ENCODE peak calls at places on chromosomes 5 and 9, in five cellular contexts. One of them, this sample, is unnamed.

GRCh38 chr5:151037561-151038291 is 17.3 kb downstream of the GPX3 start:
- DNase-seq in fibroblast of lung: peak; percentile 87
- DNase-seq in adrenal gland: peak; percentile 62
- DNase-seq in aorta: no peak
- DNase-seq in lung: no peak
- DNase-seq in this sample: peak; percentile 79

GRCh38 chr9:113499153-113499875 is 35.8 kb downstream of the RGS3 start:
- DNase-seq in fibroblast of lung: no peak
- DNase-seq in adrenal gland: no peak
- DNase-seq in aorta: no peak
- DNase-seq in lung: no peak
- DNase-seq in this sample: no peak

GRCh38 chr5:140295414-140295813 is 7.5 kb downstream of the PFDN1 start:
- DNase-seq in fibroblast of lung: peak; percentile 96
- DNase-seq in adrenal gland: peak; percentile 42
- DNase-seq in aorta: no peak
- DNase-seq in lung: peak; percentile 77
- DNase-seq in this sample: no peak

GRCh38 chr9:137772281-137772873 is 105.2 kb upstream of the CACNA1B start:
- DNase-seq in fibroblast of lung: no peak
- DNase-seq in adrenal gland: no peak
- DNase-seq in aorta: no peak
- DNase-seq in lung: no peak
- DNase-seq in this sample: no peak

GRCh38 chr5:144142030-144142825 is 28.2 kb downstream of the YIPF5 start:
- DNase-seq in fibroblast of lung: peak; percentile 71
- DNase-seq in adrenal gland: no peak
- DNase-seq in aorta: no peak
- DNase-seq in lung: no peak
- DNase-seq in this sample: no peak

GRCh38 chr5:104412649-104413240 is 850.2 kb upstream of the NUDT12 start:
- DNase-seq in fibroblast of lung: peak; percentile 48
- DNase-seq in adrenal gland: no peak
- DNase-seq in aorta: no peak
- DNase-seq in lung: no peak
- DNase-seq in this sample: no peak

GRCh38 chr5:80125962-80126480 is 90.9 kb downstream of the THBS4 start:
- DNase-seq in fibroblast of lung: peak; percentile 21
- DNase-seq in adrenal gland: no peak
- DNase-seq in aorta: no peak
- DNase-seq in lung: no peak
- DNase-seq in this sample: no peak

GRCh38 chr5:17105744-17106450 is 111.5 kb upstream of the BASP1 start:
- DNase-seq in fibroblast of lung: peak; percentile 76
- DNase-seq in adrenal gland: no peak
- DNase-seq in aorta: no peak
- DNase-seq in lung: no peak
- DNase-seq in this sample: no peak

GRCh38 chr5:109529520-109529919 is 119.7 kb upstream of the PJA2 start:
- DNase-seq in fibroblast of lung: peak; percentile 66
- DNase-seq in adrenal gland: peak; percentile 21
- DNase-seq in aorta: peak; percentile 70
- DNase-seq in lung: no peak
- DNase-seq in this sample: no peak

GRCh38 chr5:96199713-96200183 is 233.3 kb downstream of the PCSK1 start:
- DNase-seq in fibroblast of lung: no peak
- DNase-seq in adrenal gland: no peak
- DNase-seq in aorta: no peak
- DNase-seq in lung: no peak
- DNase-seq in this sample: no peak

GRCh38 chr9:73038613-73039012 is 85.8 kb upstream of the ALDH1A1 start:
- DNase-seq in fibroblast of lung: peak; percentile 94
- DNase-seq in adrenal gland: peak; percentile 16
- DNase-seq in aorta: peak; percentile 54
- DNase-seq in lung: peak; percentile 31
- DNase-seq in this sample: peak; percentile 90

GRCh38 chr5:14063117-14063516 is 80.0 kb upstream of the TRIO start:
- DNase-seq in fibroblast of lung: peak; percentile 12
- DNase-seq in adrenal gland: no peak
- DNase-seq in aorta: no peak
- DNase-seq in lung: no peak
- DNase-seq in this sample: no peak

GRCh38 chr9:14535161-14535930 is 157.9 kb downstream of the ZDHHC21 start:
- DNase-seq in fibroblast of lung: no peak
- DNase-seq in adrenal gland: no peak
- DNase-seq in aorta: no peak
- DNase-seq in lung: no peak
- DNase-seq in this sample: no peak

GRCh38 chr5:11252523-11252922 is 491.5 kb upstream of the DAP start:
- DNase-seq in fibroblast of lung: no peak
- DNase-seq in adrenal gland: no peak
- DNase-seq in aorta: no peak
- DNase-seq in lung: no peak
- DNase-seq in this sample: no peak

GRCh38 chr5:143456952-143457547 is 53.6 kb upstream of the NR3C1 start:
- DNase-seq in fibroblast of lung: peak; percentile 72
- DNase-seq in adrenal gland: no peak
- DNase-seq in aorta: no peak
- DNase-seq in lung: no peak
- DNase-seq in this sample: no peak

GRCh38 chr5:58816181-58816731 is 233.4 kb downstream of the RAB3C start:
- DNase-seq in fibroblast of lung: no peak
- DNase-seq in adrenal gland: no peak
- DNase-seq in aorta: no peak
- DNase-seq in lung: no peak
- DNase-seq in this sample: no peak

GRCh38 chr5:79495311-79495710 is 18.6 kb downstream of the HOMER1 start:
- DNase-seq in fibroblast of lung: peak; percentile 5
- DNase-seq in adrenal gland: no peak
- DNase-seq in aorta: no peak
- DNase-seq in lung: no peak
- DNase-seq in this sample: no peak

GRCh38 chr9:8070779-8071444 is 271.3 kb upstream of the DMAC1 start:
- DNase-seq in fibroblast of lung: no peak
- DNase-seq in adrenal gland: no peak
- DNase-seq in aorta: no peak
- DNase-seq in lung: no peak
- DNase-seq in this sample: no peak
- H3K27ac ChIP-seq in fibroblast of lung: no peak overlapping the region
- H3K27ac ChIP-seq in adrenal gland: no peak overlapping the region
- H3K27ac ChIP-seq in aorta: no peak overlapping the region
- H3K27ac ChIP-seq in lung: no peak overlapping the region
- H3K27ac ChIP-seq in this sample: no peak overlapping the region

DNA sequence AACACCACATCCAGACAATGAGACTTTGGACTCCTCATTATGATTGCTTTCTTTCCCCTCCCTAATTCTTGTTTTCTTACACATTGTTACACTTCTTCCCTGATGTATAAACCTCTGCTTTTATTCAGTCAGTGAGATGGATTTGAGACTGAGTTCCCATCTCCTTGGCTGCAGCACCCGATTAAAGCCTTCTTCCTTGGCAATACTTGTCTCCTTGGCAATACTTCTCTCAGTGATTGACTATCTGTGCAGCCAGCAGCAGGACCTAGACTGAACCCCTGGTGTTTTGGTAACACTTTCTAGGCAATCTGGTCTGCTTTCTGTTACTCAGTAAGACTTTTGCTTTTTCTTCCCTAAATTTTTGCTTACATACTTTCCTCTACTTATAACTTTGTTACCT is 492.8 kb upstream of the SMC2 start:
- DNase-seq in fibroblast of lung: no peak
- DNase-seq in adrenal gland: no peak
- DNase-seq in aorta: no peak
- DNase-seq in lung: no peak
- DNase-seq in this sample: no peak
- H3K9me3 ChIP-seq in fibroblast of lung: no peaks in the 10 kb centered on the region
- H3K9me3 ChIP-seq in adrenal gland: no peaks in the 10 kb centered on the region
- H3K9me3 ChIP-seq in aorta: peaks cover 1% of the 10 kb centered on the region
- H3K9me3 ChIP-seq in lung: no peaks in the 10 kb centered on the region
- H3K9me3 ChIP-seq in this sample: no peaks in the 10 kb centered on the region

DNA sequence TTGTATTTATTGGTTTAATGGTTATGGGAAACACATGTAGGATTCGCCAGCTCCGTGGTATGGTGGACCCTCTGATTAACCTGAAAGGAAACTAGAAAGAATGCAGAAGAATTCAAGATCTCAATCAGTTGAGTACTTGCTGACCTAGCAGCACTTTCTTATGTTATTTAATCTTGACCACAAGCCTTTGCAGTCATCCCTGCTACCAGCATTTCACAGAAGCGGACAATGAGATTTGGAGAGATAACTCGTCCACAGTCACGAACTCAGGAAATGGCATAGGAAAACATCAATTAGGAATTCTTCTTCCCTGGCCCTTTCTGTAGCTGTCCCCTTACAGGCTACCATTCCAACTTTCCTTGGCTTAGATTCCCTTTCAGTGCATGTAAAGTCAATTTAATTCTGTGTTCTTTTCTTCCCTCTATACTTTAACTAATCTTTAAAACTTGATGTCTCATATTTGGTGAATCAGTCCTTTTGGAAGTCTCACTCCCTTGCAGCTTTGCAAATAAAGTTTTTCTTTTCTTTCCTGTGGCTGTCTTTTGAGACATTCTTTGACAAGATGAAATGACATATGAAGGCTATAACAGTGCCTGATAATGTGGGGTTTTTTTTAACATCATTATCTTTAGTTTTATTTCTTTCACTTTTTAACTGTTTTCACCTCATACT is 1.3 kb upstream of the SLC44A1 start:
- DNase-seq in fibroblast of lung: no peak
- DNase-seq in adrenal gland: no peak
- DNase-seq in aorta: no peak
- DNase-seq in lung: no peak
- DNase-seq in this sample: no peak
- H3K27ac ChIP-seq in fibroblast of lung: no peak overlapping the region
- H3K27ac ChIP-seq in adrenal gland: peak overlapping the region; percentile 83
- H3K27ac ChIP-seq in aorta: no peak overlapping the region
- H3K27ac ChIP-seq in lung: peak overlapping the region; percentile 79
- H3K27ac ChIP-seq in this sample: no peak overlapping the region

DNA sequence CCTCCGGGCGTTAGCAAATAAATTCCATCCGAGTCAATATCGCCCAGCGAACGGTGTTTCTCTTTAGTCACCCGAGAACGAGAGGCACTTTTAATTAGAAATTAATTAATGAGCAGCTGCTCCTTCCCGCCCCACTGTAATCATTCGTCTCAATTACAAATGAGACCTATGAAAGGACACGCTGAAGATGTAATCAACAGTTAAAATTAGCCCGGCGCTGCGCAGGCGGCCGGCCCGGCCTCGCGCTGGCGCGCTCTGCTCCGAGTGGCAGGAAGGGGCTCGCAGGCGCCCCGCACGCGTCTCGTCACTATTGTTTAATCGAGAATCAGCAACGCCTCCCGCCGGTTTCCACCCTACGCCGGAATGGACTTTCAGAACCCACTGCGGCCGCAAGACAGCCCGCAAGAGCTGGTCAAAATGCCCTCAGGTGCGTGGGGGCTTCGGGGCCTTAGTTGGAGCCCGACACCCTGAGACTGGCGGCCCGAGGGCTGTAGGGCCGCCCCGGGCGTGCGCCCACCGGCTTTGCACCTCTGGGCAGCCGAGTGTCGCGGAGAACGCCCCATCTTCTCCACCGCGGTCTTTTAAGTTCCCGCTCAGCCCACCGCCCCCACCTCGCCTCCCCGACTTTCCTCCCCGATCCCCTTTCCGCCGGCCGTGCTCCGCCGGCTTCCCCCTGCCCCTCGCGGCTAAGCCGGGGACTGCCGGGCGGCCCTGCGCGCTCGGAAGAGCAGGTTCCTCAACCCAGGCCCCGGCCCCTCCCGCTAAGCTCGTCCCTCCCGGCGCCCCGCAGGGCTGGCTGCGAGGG is 597 bp upstream of the IRX4 start:
- DNase-seq in fibroblast of lung: no peak
- DNase-seq in adrenal gland: no peak
- DNase-seq in aorta: peak; percentile 17
- DNase-seq in lung: no peak
- DNase-seq in this sample: no peak
- H3K9me3 ChIP-seq in fibroblast of lung: no peaks in the 10 kb centered on the region
- H3K9me3 ChIP-seq in adrenal gland: no peaks in the 10 kb centered on the region
- H3K9me3 ChIP-seq in aorta: no peaks in the 10 kb centered on the region
- H3K9me3 ChIP-seq in lung: no peaks in the 10 kb centered on the region
- H3K9me3 ChIP-seq in this sample: peaks cover 4% of the 10 kb centered on the region

GRCh38 chr5:169029661-169030274 is 271.2 kb downstream of the SLIT3 start:
- DNase-seq in fibroblast of lung: no peak
- DNase-seq in adrenal gland: no peak
- DNase-seq in aorta: peak; percentile 49
- DNase-seq in lung: no peak
- DNase-seq in this sample: no peak
- H3K27ac ChIP-seq in fibroblast of lung: no peak overlapping the region
- H3K27ac ChIP-seq in adrenal gland: no peak overlapping the region
- H3K27ac ChIP-seq in aorta: peak overlapping the region; percentile 39
- H3K27ac ChIP-seq in lung: no peak overlapping the region
- H3K27ac ChIP-seq in this sample: no peak overlapping the region

DNA sequence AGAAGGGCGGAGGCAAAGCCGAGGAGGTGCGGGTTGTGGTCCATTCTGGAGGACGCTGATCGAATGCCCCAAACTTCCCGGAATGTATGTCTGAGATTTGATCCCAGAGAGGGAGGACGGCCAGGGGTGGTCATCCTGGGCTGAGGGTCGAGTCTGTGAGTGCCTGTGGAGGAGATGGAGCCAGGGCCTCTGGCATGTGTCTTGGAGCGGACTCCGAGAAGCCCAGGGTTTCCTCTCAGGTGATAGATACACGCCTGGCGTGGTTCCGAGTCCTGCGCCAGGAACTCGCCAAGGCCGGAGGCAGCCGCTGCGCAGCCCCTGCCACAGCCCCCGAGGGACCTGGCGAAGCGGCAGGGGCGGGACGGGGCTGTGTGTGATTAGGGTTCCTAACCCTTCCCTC is 363 bp downstream of the ZNF454 start:
- DNase-seq in fibroblast of lung: no peak
- DNase-seq in adrenal gland: no peak
- DNase-seq in aorta: no peak
- DNase-seq in lung: no peak
- DNase-seq in this sample: peak; percentile 29
- H3K9me3 ChIP-seq in fibroblast of lung: no peaks in the 10 kb centered on the region
- H3K9me3 ChIP-seq in adrenal gland: no peaks in the 10 kb centered on the region
- H3K9me3 ChIP-seq in aorta: peaks cover 12% of the 10 kb centered on the region
- H3K9me3 ChIP-seq in lung: peaks cover 7% of the 10 kb centered on the region
- H3K9me3 ChIP-seq in this sample: peaks cover 16% of the 10 kb centered on the region